ENCODE peak calls at places on chromosomes 16 and 17, in eight cellular contexts. One of them, this sample, is unnamed.

GRCh38 chr16:81544691-81545365 is 100.2 kb downstream of the CMIP start:
- DNase-seq in tibial nerve: no peak
- DNase-seq in mammary epithelial cell: no peak
- DNase-seq in effector memory CD4-positive, alpha-beta T cell: no peak
- DNase-seq in adrenal gland: no peak
- DNase-seq in CD8-positive, alpha-beta memory T cell: no peak
- DNase-seq in ovary: no peak
- DNase-seq in caudate nucleus: no peak
- DNase-seq in this sample: no peak

GRCh38 chr17:6070895-6071511 is 824 bp downstream of the WSCD1 start:
- DNase-seq in adrenal gland: peak
- DNase-seq in effector memory CD4-positive, alpha-beta T cell: no peak
- DNase-seq in CD8-positive, alpha-beta memory T cell: no peak
- DNase-seq in mammary epithelial cell: no peak
- DNase-seq in tibial nerve: no peak
- DNase-seq in caudate nucleus: peak
- DNase-seq in ovary: no peak
- DNase-seq in this sample: peak

GRCh38 chr17:4516740-4517139 is 18.1 kb downstream of the SPNS2 start:
- DNase-seq in effector memory CD4-positive, alpha-beta T cell: no peak
- DNase-seq in mammary epithelial cell: no peak
- DNase-seq in ovary: no peak
- DNase-seq in tibial nerve: no peak
- DNase-seq in caudate nucleus: no peak
- DNase-seq in CD8-positive, alpha-beta memory T cell: no peak
- DNase-seq in adrenal gland: no peak
- DNase-seq in this sample: no peak

GRCh38 chr16:1335211-1335971 is 1.9 kb downstream of the BAIAP3 start:
- DNase-seq in mammary epithelial cell: no peak
- DNase-seq in caudate nucleus: no peak
- DNase-seq in effector memory CD4-positive, alpha-beta T cell: no peak
- DNase-seq in tibial nerve: no peak
- DNase-seq in ovary: no peak
- DNase-seq in CD8-positive, alpha-beta memory T cell: no peak
- DNase-seq in adrenal gland: no peak
- DNase-seq in this sample: no peak

GRCh38 chr17:7717756-7718350 is 309 bp downstream of the DNAH2 start:
- DNase-seq in caudate nucleus: peak
- DNase-seq in tibial nerve: no peak
- DNase-seq in adrenal gland: no peak
- DNase-seq in effector memory CD4-positive, alpha-beta T cell: no peak
- DNase-seq in CD8-positive, alpha-beta memory T cell: no peak
- DNase-seq in mammary epithelial cell: no peak
- DNase-seq in ovary: no peak
- DNase-seq in this sample: no peak

GRCh38 chr16:84501077-84501735 is 3.3 kb downstream of the MEAK7 start:
- DNase-seq in tibial nerve: no peak
- DNase-seq in caudate nucleus: no peak
- DNase-seq in mammary epithelial cell: peak
- DNase-seq in CD8-positive, alpha-beta memory T cell: no peak
- DNase-seq in effector memory CD4-positive, alpha-beta T cell: no peak
- DNase-seq in adrenal gland: no peak
- DNase-seq in ovary: peak
- DNase-seq in this sample: no peak

GRCh38 chr16:82031116-82032084 is 3.7 kb upstream of the HSD17B2 start:
- DNase-seq in caudate nucleus: no peak
- DNase-seq in effector memory CD4-positive, alpha-beta T cell: no peak
- DNase-seq in adrenal gland: peak
- DNase-seq in tibial nerve: no peak
- DNase-seq in CD8-positive, alpha-beta memory T cell: no peak
- DNase-seq in ovary: no peak
- DNase-seq in mammary epithelial cell: peak
- DNase-seq in this sample: peak

GRCh38 chr17:73720187-73720834 is 76.1 kb upstream of the SDK2 start:
- DNase-seq in tibial nerve: no peak
- DNase-seq in mammary epithelial cell: no peak
- DNase-seq in effector memory CD4-positive, alpha-beta T cell: no peak
- DNase-seq in ovary: no peak
- DNase-seq in caudate nucleus: no peak
- DNase-seq in CD8-positive, alpha-beta memory T cell: no peak
- DNase-seq in adrenal gland: no peak
- DNase-seq in this sample: no peak

GRCh38 chr17:65558683-65559311 is 2.7 kb downstream of the AXIN2 start:
- DNase-seq in effector memory CD4-positive, alpha-beta T cell: no peak
- DNase-seq in tibial nerve: no peak
- DNase-seq in caudate nucleus: no peak
- DNase-seq in adrenal gland: no peak
- DNase-seq in ovary: no peak
- DNase-seq in CD8-positive, alpha-beta memory T cell: no peak
- DNase-seq in mammary epithelial cell: no peak
- DNase-seq in this sample: no peak

GRCh38 chr16:80176114-80176513 is 364.7 kb upstream of the DYNLRB2 start:
- DNase-seq in ovary: no peak
- DNase-seq in adrenal gland: no peak
- DNase-seq in tibial nerve: no peak
- DNase-seq in caudate nucleus: no peak
- DNase-seq in effector memory CD4-positive, alpha-beta T cell: no peak
- DNase-seq in mammary epithelial cell: no peak
- DNase-seq in CD8-positive, alpha-beta memory T cell: no peak
- DNase-seq in this sample: no peak

GRCh38 chr17:50524838-50525237 is 7.7 kb upstream of the EPN3 start:
- DNase-seq in ovary: no peak
- DNase-seq in CD8-positive, alpha-beta memory T cell: no peak
- DNase-seq in adrenal gland: no peak
- DNase-seq in caudate nucleus: no peak
- DNase-seq in tibial nerve: no peak
- DNase-seq in mammary epithelial cell: no peak
- DNase-seq in effector memory CD4-positive, alpha-beta T cell: no peak
- DNase-seq in this sample: no peak

GRCh38 chr17:83200231-83200699 is 120.9 kb downstream of the METRNL start:
- DNase-seq in CD8-positive, alpha-beta memory T cell: peak
- DNase-seq in mammary epithelial cell: no peak
- DNase-seq in tibial nerve: peak
- DNase-seq in caudate nucleus: no peak
- DNase-seq in ovary: peak
- DNase-seq in effector memory CD4-positive, alpha-beta T cell: peak
- DNase-seq in adrenal gland: no peak
- DNase-seq in this sample: no peak

GRCh38 chr17:7767425-7768021 is 50.0 kb downstream of the DNAH2 start:
- DNase-seq in ovary: no peak
- DNase-seq in effector memory CD4-positive, alpha-beta T cell: no peak
- DNase-seq in caudate nucleus: no peak
- DNase-seq in tibial nerve: no peak
- DNase-seq in mammary epithelial cell: no peak
- DNase-seq in adrenal gland: no peak
- DNase-seq in CD8-positive, alpha-beta memory T cell: no peak
- DNase-seq in this sample: no peak

GRCh38 chr16:24991349-24991748 is 23.8 kb downstream of the ARHGAP17 start:
- DNase-seq in mammary epithelial cell: no peak
- DNase-seq in adrenal gland: no peak
- DNase-seq in effector memory CD4-positive, alpha-beta T cell: no peak
- DNase-seq in ovary: no peak
- DNase-seq in tibial nerve: no peak
- DNase-seq in CD8-positive, alpha-beta memory T cell: no peak
- DNase-seq in caudate nucleus: no peak
- DNase-seq in this sample: no peak

GRCh38 chr16:3646348-3646920 is 8.1 kb upstream of the DNASE1 start:
- DNase-seq in mammary epithelial cell: no peak
- DNase-seq in ovary: no peak
- DNase-seq in caudate nucleus: no peak
- DNase-seq in effector memory CD4-positive, alpha-beta T cell: no peak
- DNase-seq in adrenal gland: peak
- DNase-seq in tibial nerve: no peak
- DNase-seq in CD8-positive, alpha-beta memory T cell: no peak
- DNase-seq in this sample: no peak

GRCh38 chr16:81758376-81758775 is 20.7 kb upstream of the PLCG2 start:
- DNase-seq in mammary epithelial cell: peak
- DNase-seq in CD8-positive, alpha-beta memory T cell: no peak
- DNase-seq in caudate nucleus: no peak
- DNase-seq in effector memory CD4-positive, alpha-beta T cell: no peak
- DNase-seq in adrenal gland: no peak
- DNase-seq in tibial nerve: no peak
- DNase-seq in ovary: no peak
- DNase-seq in this sample: no peak

GRCh38 chr16:3259097-3259496 is 2.7 kb upstream of the MEFV start:
- DNase-seq in effector memory CD4-positive, alpha-beta T cell: no peak
- DNase-seq in mammary epithelial cell: no peak
- DNase-seq in caudate nucleus: no peak
- DNase-seq in ovary: no peak
- DNase-seq in CD8-positive, alpha-beta memory T cell: no peak
- DNase-seq in adrenal gland: peak
- DNase-seq in tibial nerve: no peak
- DNase-seq in this sample: no peak

GRCh38 chr16:78290498-78291271 is 191.2 kb downstream of the WWOX start:
- DNase-seq in caudate nucleus: no peak
- DNase-seq in tibial nerve: no peak
- DNase-seq in adrenal gland: no peak
- DNase-seq in ovary: no peak
- DNase-seq in mammary epithelial cell: no peak
- DNase-seq in effector memory CD4-positive, alpha-beta T cell: no peak
- DNase-seq in CD8-positive, alpha-beta memory T cell: no peak
- DNase-seq in this sample: no peak

GRCh38 chr16:78288915-78289314 is 189.5 kb downstream of the WWOX start:
- DNase-seq in CD8-positive, alpha-beta memory T cell: no peak
- DNase-seq in ovary: no peak
- DNase-seq in mammary epithelial cell: no peak
- DNase-seq in effector memory CD4-positive, alpha-beta T cell: no peak
- DNase-seq in caudate nucleus: peak
- DNase-seq in tibial nerve: no peak
- DNase-seq in adrenal gland: no peak
- DNase-seq in this sample: peak

GRCh38 chr16:78289844-78290277 is 190.4 kb downstream of the WWOX start:
- DNase-seq in caudate nucleus: no peak
- DNase-seq in adrenal gland: no peak
- DNase-seq in effector memory CD4-positive, alpha-beta T cell: no peak
- DNase-seq in mammary epithelial cell: no peak
- DNase-seq in CD8-positive, alpha-beta memory T cell: no peak
- DNase-seq in tibial nerve: no peak
- DNase-seq in ovary: no peak
- DNase-seq in this sample: no peak

GRCh38 chr16:78291642-78292041 is 192.2 kb downstream of the WWOX start:
- DNase-seq in adrenal gland: no peak
- DNase-seq in caudate nucleus: no peak
- DNase-seq in mammary epithelial cell: no peak
- DNase-seq in effector memory CD4-positive, alpha-beta T cell: no peak
- DNase-seq in CD8-positive, alpha-beta memory T cell: no peak
- DNase-seq in tibial nerve: no peak
- DNase-seq in ovary: peak
- DNase-seq in this sample: no peak

GRCh38 chr16:78289368-78289767 is 189.9 kb downstream of the WWOX start:
- DNase-seq in caudate nucleus: no peak
- DNase-seq in tibial nerve: no peak
- DNase-seq in effector memory CD4-positive, alpha-beta T cell: no peak
- DNase-seq in ovary: no peak
- DNase-seq in mammary epithelial cell: no peak
- DNase-seq in CD8-positive, alpha-beta memory T cell: no peak
- DNase-seq in adrenal gland: no peak
- DNase-seq in this sample: no peak
- H3K27ac ChIP-seq in caudate nucleus: peak
- H3K27ac ChIP-seq in tibial nerve: no peak
- H3K27ac ChIP-seq in effector memory CD4-positive, alpha-beta T cell: no peak
- H3K27ac ChIP-seq in ovary: no peak
- H3K27ac ChIP-seq in mammary epithelial cell: no peak
- H3K27ac ChIP-seq in CD8-positive, alpha-beta memory T cell: no peak
- H3K27ac ChIP-seq in adrenal gland: no peak
- H3K27ac ChIP-seq in this sample: no peak

DNA sequence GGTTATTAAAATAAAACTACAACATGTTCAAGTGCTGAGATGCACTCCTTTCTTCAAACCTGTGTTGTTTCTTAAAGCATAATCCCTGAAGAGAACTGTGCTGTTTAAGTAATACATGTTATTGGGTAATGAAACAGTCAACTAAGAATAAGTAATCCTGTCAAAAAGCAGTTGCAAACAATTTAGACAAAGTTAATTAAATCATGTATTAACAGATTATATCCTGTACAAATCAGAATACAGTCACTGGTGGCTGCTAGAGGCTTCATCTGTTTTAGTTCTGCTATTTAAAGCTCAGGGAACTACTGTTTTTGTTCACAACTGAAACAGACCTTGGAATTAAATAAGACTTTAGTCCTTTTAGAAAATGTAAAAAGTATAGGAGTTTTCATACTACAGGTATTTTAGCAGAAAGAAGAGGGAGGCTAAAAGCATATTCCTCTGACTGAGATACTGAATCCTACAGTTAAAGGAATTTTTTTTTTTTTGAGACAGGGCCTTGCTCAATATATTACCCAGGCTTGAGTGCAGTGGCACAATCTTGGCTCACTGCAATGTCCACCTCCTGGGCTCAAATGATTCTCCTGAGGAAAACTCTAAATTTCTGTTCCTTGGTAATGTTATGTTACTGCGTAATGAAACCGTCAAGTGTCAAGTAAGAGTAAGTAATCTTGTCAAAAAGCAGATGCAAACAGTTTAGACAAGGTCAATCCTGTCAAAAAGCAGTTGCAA is 27.3 kb upstream of the ITGA2B start:
- DNase-seq in caudate nucleus: no peak
- DNase-seq in ovary: no peak
- DNase-seq in CD8-positive, alpha-beta memory T cell: no peak
- DNase-seq in mammary epithelial cell: no peak
- DNase-seq in tibial nerve: no peak
- DNase-seq in adrenal gland: no peak
- DNase-seq in effector memory CD4-positive, alpha-beta T cell: no peak
- DNase-seq in this sample: no peak
- H3K27ac ChIP-seq in caudate nucleus: no peak
- H3K27ac ChIP-seq in ovary: no peak
- H3K27ac ChIP-seq in CD8-positive, alpha-beta memory T cell: no peak
- H3K27ac ChIP-seq in mammary epithelial cell: peak
- H3K27ac ChIP-seq in tibial nerve: no peak
- H3K27ac ChIP-seq in adrenal gland: no peak
- H3K27ac ChIP-seq in effector memory CD4-positive, alpha-beta T cell: no peak
- H3K27ac ChIP-seq in this sample: no peak

GRCh38 chr16:30903002-30903401 is 6.6 kb downstream of the CTF1 start:
- DNase-seq in effector memory CD4-positive, alpha-beta T cell: no peak
- DNase-seq in ovary: no peak
- DNase-seq in tibial nerve: no peak
- DNase-seq in caudate nucleus: no peak
- DNase-seq in mammary epithelial cell: no peak
- DNase-seq in adrenal gland: no peak
- DNase-seq in CD8-positive, alpha-beta memory T cell: no peak
- DNase-seq in this sample: no peak
- H3K27ac ChIP-seq in effector memory CD4-positive, alpha-beta T cell: peak
- H3K27ac ChIP-seq in ovary: peak
- H3K27ac ChIP-seq in tibial nerve: peak
- H3K27ac ChIP-seq in caudate nucleus: peak
- H3K27ac ChIP-seq in mammary epithelial cell: no peak
- H3K27ac ChIP-seq in adrenal gland: peak
- H3K27ac ChIP-seq in CD8-positive, alpha-beta memory T cell: peak
- H3K27ac ChIP-seq in this sample: peak

DNA sequence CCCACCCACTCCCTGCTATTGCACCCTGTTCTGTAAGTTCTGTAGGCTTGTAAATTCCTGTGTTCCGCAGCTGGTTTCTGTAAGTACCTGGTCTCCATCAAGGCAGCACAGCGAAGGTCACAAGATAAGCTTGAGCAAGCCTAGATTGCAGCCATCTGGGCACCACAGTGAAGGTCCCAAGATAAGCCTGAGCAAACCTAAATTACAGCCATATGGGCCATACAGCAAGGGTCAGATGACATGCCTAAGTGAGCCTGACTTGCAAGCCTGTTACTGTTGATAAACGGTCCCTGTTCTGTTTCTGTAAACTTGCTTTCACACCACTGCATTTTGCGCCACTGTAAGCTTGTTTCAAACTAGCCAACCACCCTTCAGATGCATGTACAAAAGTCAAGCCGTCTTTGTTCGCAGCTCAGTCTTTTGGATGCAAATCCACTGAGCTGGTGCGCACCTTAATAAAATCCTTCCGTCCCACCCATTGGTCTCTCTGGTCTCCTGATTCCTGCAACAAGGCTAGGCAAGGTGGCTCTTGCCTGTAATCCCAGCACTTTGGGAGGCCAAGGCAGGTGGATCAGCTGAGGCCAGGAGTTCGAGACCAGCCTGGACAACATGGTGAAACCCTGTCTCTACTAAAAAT is 42.6 kb upstream of the ATF7IP2 start:
- DNase-seq in adrenal gland: no peak
- DNase-seq in effector memory CD4-positive, alpha-beta T cell: no peak
- DNase-seq in caudate nucleus: peak
- DNase-seq in ovary: no peak
- DNase-seq in mammary epithelial cell: no peak
- DNase-seq in tibial nerve: no peak
- DNase-seq in CD8-positive, alpha-beta memory T cell: no peak
- DNase-seq in this sample: no peak
- H3K27ac ChIP-seq in adrenal gland: no peak
- H3K27ac ChIP-seq in effector memory CD4-positive, alpha-beta T cell: no peak
- H3K27ac ChIP-seq in caudate nucleus: no peak
- H3K27ac ChIP-seq in ovary: no peak
- H3K27ac ChIP-seq in mammary epithelial cell: no peak
- H3K27ac ChIP-seq in tibial nerve: no peak
- H3K27ac ChIP-seq in CD8-positive, alpha-beta memory T cell: no peak
- H3K27ac ChIP-seq in this sample: no peak

This sample was measured in substantia nigra.